ENCODE peak calls at places on chromosome X, in seven cellular contexts. F, J, U, O, W, L and D are unnamed samples.

GRCh38 chrX:28491941-28492340 is 95.3 kb upstream of the IL1RAPL1 start:
- DNase-seq in F (no peak), J (no peak), U (no peak), O (no peak), W (no peak), L (peak; percentile 9), D (no peak)

GRCh38 chrX:21725498-21725897 is 32.4 kb downstream of the SMPX start:
- DNase-seq in F (no peak), J (no peak), U (no peak), O (no peak), W (no peak), L (peak; percentile 63), D (peak; percentile 64)

GRCh38 chrX:6159468-6159867 is 69.2 kb downstream of the NLGN4X start:
- DNase-seq in F (no peak), J (no peak), U (no peak), O (no peak), W (no peak), L (no peak), D (no peak)

GRCh38 chrX:147226801-147227200 is 412.3 kb upstream of the CXorf51A start:
- DNase-seq in F (no peak), J (no peak), U (no peak), O (no peak), W (no peak), L (no peak), D (no peak)

GRCh38 chrX:118459494-118459893 is 36.1 kb upstream of the DOCK11 start:
- DNase-seq in F (no peak), J (peak; percentile 50), U (no peak), O (no peak), W (no peak), L (peak; percentile 52), D (peak; percentile 50)

GRCh38 chrX:34764842-34765241 is 107.8 kb upstream of the TMEM47 start:
- DNase-seq in F (no peak), J (no peak), U (no peak), O (no peak), W (peak; percentile 31), L (no peak), D (no peak)

GRCh38 chrX:119726900-119727555 is 31.4 kb upstream of the SOWAHD start:
- DNase-seq in F (no peak), J (no peak), U (no peak), O (no peak), W (no peak), L (no peak), D (peak; percentile 14)

GRCh38 chrX:130173190-130173895 is 1.6 kb downstream of the RAB33A start:
- DNase-seq in F (no peak), J (peak; percentile 85), U (no peak), O (peak; percentile 11), W (no peak), L (peak; percentile 84), D (peak; percentile 88)

GRCh38 chrX:109360301-109360700 is 121.6 kb downstream of the GUCY2F start:
- DNase-seq in F (no peak), J (no peak), U (no peak), O (no peak), W (no peak), L (no peak), D (no peak)

GRCh38 chrX:129728061-129728460 is 10.7 kb upstream of the XPNPEP2 start:
- DNase-seq in F (no peak), J (no peak), U (no peak), O (no peak), W (no peak), L (no peak), D (no peak)

GRCh38 chrX:79366888-79367749 is at the start of gene ITM2A:
- DNase-seq in F (no peak), J (no peak), U (peak; percentile 34), O (peak; percentile 31), W (no peak), L (peak; percentile 2), D (peak; percentile 5)

GRCh38 chrX:2552621-2553297 is 52.0 kb upstream of the DHRSX start:
- DNase-seq in F (no peak), J (no peak), U (no peak), O (no peak), W (no peak), L (peak; percentile 17), D (peak; percentile 12)

DNA sequence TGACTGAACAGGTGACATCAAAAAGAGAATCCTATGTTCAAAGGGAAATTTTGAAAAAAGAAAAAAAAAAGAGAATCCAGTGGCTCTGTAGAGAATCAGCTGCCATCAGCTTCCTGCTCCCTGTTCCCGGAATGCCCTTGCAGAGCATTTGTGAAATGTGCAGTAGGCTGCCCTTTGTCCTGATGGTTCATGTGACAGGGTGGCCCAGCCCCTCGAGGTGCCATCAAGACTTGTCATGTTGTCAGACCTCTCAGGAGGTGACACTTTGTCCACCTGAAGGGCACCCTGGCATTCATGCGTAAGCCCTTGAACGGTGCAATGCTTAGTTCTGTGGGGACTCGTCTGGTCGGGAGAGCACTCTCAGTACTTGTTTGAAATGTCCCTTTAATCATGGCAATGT is 71.4 kb downstream of the CLDN34 start:
- DNase-seq in F (no peak), J (no peak), U (no peak), O (no peak), W (no peak), L (no peak), D (no peak)
- H3K4me3 ChIP-seq in F (no peak overlapping the region), J (no peak overlapping the region), U (no peak overlapping the region), O (no peak overlapping the region), W (no peak overlapping the region), L (no peak overlapping the region), D (no peak overlapping the region)

GRCh38 chrX:131779313-131779712 is 235.4 kb downstream of the OR13H1 start:
- DNase-seq in F (no peak), J (no peak), U (no peak), O (no peak), W (no peak), L (no peak), D (no peak)
- H3K4me3 ChIP-seq in F (no peak overlapping the region), J (no peak overlapping the region), U (peak overlapping the region; percentile 42), O (no peak overlapping the region), W (no peak overlapping the region), L (no peak overlapping the region), D (no peak overlapping the region)

DNA sequence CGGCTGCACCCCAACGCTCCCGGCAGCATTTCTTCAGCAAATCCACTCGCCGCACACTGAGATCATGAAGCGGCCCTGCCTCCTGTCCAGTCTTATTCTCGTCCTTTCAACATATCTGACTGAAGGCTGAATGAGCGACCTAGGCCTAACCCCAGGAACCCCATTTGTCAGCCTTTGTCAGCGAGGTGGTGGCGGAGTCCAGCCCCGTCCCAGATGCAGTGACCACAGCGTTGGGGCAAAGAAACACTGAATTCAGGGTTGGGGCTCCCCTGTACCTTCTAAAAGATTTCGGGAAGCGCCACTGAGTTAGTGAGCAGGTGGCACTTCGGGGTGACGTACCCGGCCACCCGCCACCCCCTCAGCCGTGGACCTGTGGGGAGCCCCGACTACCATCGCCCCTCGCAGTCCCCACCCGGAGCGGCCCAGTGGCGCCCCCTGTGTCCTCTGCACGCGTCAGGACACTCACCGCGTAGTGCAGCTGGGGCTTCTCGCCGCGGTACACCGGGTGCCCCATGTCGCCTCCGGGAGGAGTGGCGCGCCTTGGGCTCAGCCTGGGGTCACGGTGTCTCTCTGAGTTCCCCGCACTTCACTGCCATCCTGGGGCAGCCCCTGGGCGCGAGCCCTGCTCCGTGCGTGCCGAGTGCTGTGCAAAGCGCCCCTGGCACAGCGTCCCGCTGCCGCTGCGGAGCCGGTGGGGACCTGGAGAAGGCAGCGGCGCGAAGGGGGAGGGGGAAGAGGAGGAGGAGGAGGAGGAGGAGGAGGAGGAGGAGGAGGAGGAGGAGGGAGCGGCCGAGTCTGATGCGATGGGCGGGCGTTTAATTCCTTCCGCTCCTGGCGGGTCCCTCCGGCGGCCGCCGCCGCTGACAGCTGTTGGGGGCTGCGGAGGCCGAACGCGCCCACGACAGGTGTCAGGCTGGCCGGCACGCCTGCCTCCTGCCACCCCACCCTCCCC is 134.1 kb downstream of the AMELX start:
- DNase-seq in F (no peak), J (no peak), U (peak; percentile 43), O (peak; percentile 72), W (no peak), L (peak; percentile 41), D (peak; percentile 32)
- H3K4me3 ChIP-seq in F (no peak overlapping the region), J (no peak overlapping the region), U (peak overlapping the region; percentile 47), O (no peak overlapping the region), W (peak overlapping the region; percentile 88), L (peak overlapping the region; percentile 69), D (peak overlapping the region; percentile 62)

DNA sequence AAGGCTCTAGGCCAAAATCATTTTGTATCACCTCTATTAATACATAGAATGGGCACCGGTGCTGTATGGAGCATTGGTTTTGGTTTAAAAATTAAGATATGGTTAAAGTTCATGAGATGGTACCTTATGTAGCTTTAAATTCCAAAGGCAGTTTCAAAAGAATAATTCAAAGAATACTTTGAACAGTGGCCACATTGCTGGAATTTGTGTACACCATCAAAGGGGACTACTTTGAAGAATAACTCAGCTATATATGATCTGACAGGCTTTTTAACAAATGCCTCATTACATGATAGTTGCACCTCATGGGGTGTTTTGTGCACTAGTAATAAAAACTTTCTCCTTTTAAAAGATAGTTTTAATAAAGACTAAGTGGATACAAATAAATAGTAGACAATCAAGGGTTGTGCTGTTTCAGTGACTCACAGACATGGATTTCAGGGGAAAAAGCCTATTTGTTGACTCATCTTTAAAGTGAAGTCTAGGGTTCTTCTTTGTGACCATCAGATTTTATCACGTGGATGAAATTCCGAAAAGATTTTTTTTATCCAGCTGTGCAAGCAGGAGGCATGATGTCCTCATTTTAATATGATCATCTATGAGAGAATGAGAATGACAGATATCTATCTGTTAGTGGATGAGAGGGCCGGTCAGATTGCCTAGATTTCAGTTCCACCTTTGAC is 12.8 kb downstream of the MTM1 start:
- DNase-seq in F (no peak), J (peak; percentile 87), U (no peak), O (no peak), W (no peak), L (peak; percentile 82), D (peak; percentile 72)
- H3K4me3 ChIP-seq in F (no peak overlapping the region), J (no peak overlapping the region), U (no peak overlapping the region), O (no peak overlapping the region), W (no peak overlapping the region), L (no peak overlapping the region), D (no peak overlapping the region)

GRCh38 chrX:71106427-71106826 is at the start of gene CXorf65:
- DNase-seq in F (no peak), J (no peak), U (no peak), O (no peak), W (no peak), L (no peak), D (peak; percentile 10)
- H3K4me3 ChIP-seq in F (no peak within 1 kb of the TSS), J (no peak within 1 kb of the TSS), U (no peak within 1 kb of the TSS), O (no peak within 1 kb of the TSS), W (no peak within 1 kb of the TSS), L (no peak within 1 kb of the TSS), D (no peak within 1 kb of the TSS)

DNA sequence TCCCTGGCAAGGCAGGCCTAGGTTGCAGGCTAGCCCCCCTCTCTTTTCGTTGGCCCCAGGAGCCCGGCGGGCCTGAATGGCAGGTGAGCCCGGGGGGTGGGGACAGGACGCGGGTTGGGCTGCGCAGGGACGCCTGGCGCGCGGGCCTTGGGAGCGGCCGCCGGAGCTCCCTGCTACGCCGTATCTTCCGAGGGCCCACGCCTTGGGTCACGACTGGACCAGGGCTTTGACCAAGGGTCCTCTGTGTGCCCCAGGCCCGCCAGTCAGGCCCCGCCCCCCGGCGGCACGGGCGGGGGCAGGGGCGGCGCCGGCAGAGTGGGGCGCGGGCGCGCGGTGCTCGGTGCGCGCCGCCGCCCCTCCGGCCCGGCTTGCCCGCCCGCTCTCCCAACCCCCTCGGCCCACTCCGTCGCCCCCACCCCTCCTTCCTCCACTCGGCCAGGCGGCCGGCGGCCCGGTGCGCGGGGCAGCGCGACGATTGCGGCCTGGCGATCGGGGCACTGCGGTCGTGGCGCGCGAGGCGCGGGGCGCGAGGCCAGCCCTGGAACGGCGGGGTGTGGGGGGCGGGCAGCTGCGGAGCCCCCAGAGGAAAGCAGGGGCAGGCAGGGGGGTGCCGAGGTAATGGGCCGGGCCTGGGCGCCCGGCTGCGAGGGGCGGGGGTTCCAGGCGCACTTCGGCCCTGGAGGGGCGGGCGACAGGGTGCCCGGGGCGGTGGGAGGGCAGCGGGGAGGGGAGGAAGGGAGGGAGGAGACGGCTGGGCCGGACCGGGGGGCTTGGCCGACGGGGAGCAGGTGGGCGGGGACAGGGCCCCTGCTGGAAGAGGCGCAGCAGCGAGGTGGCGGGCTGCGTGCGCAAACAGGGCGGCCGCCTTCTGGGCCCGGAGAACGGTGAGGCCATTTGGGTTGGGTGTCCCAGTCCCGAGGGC is at the start of gene PRRG3:
- DNase-seq in F (no peak), J (no peak), U (no peak), O (no peak), W (no peak), L (no peak), D (no peak)
- H3K4me3 ChIP-seq in F (no peak within 1 kb of the TSS), J (no peak within 1 kb of the TSS), U (peak within 1 kb of the TSS; percentile 25), O (no peak within 1 kb of the TSS), W (peak within 1 kb of the TSS; percentile 76), L (no peak within 1 kb of the TSS), D (no peak within 1 kb of the TSS)